ENCODE peak calls at places on chromosomes 6 and 20, in eight cellular contexts. One of them, this sample, is unnamed.

GRCh38 chr6:117237561-117237960 is 27.8 kb upstream of the VGLL2 start:
- DNase-seq in stimulated activated CD8-positive, alpha-beta memory T cell treated with anti-CD3 and anti-CD28 coated beads, Interleukin-7, amount 100 ng/mL, for 4 hours: no peak
- DNase-seq in T47D: no peak
- DNase-seq in heart right ventricle: no peak
- DNase-seq in progenitor cell of endocrine pancreas: no peak
- DNase-seq in NCI-H1417: no peak
- DNase-seq in caudate nucleus: no peak
- DNase-seq in left ventricle myocardium superior: no peak
- DNase-seq in this sample: no peak

GRCh38 chr6:105795913-105796517 is 290.1 kb upstream of the PRDM1 start:
- DNase-seq in stimulated activated CD8-positive, alpha-beta memory T cell treated with anti-CD3 and anti-CD28 coated beads, Interleukin-7, amount 100 ng/mL, for 4 hours: no peak
- DNase-seq in T47D: no peak
- DNase-seq in heart right ventricle: no peak
- DNase-seq in progenitor cell of endocrine pancreas: no peak
- DNase-seq in NCI-H1417: no peak
- DNase-seq in caudate nucleus: no peak
- DNase-seq in left ventricle myocardium superior: no peak
- DNase-seq in this sample: no peak

GRCh38 chr20:43954704-43955243 is 40.1 kb downstream of the TOX2 start:
- DNase-seq in stimulated activated CD8-positive, alpha-beta memory T cell treated with anti-CD3 and anti-CD28 coated beads, Interleukin-7, amount 100 ng/mL, for 4 hours: no peak
- DNase-seq in T47D: no peak
- DNase-seq in heart right ventricle: no peak
- DNase-seq in progenitor cell of endocrine pancreas: no peak
- DNase-seq in NCI-H1417: no peak
- DNase-seq in caudate nucleus: no peak
- DNase-seq in left ventricle myocardium superior: no peak
- DNase-seq in this sample: no peak

GRCh38 chr20:42179768-42180167 is 561.6 kb upstream of the CHD6 start:
- DNase-seq in stimulated activated CD8-positive, alpha-beta memory T cell treated with anti-CD3 and anti-CD28 coated beads, Interleukin-7, amount 100 ng/mL, for 4 hours: no peak
- DNase-seq in T47D: no peak
- DNase-seq in heart right ventricle: no peak
- DNase-seq in progenitor cell of endocrine pancreas: no peak
- DNase-seq in NCI-H1417: no peak
- DNase-seq in caudate nucleus: no peak
- DNase-seq in left ventricle myocardium superior: no peak
- DNase-seq in this sample: no peak

GRCh38 chr20:36391456-36391855 is 85.3 kb downstream of the DLGAP4 start:
- DNase-seq in stimulated activated CD8-positive, alpha-beta memory T cell treated with anti-CD3 and anti-CD28 coated beads, Interleukin-7, amount 100 ng/mL, for 4 hours: no peak
- DNase-seq in T47D: no peak
- DNase-seq in heart right ventricle: no peak
- DNase-seq in progenitor cell of endocrine pancreas: no peak
- DNase-seq in NCI-H1417: no peak
- DNase-seq in caudate nucleus: peak; percentile 28
- DNase-seq in left ventricle myocardium superior: no peak
- DNase-seq in this sample: no peak

GRCh38 chr6:30836957-30837356 is 47.4 kb upstream of the DDR1 start:
- DNase-seq in stimulated activated CD8-positive, alpha-beta memory T cell treated with anti-CD3 and anti-CD28 coated beads, Interleukin-7, amount 100 ng/mL, for 4 hours: no peak
- DNase-seq in T47D: no peak
- DNase-seq in heart right ventricle: no peak
- DNase-seq in progenitor cell of endocrine pancreas: no peak
- DNase-seq in NCI-H1417: no peak
- DNase-seq in caudate nucleus: no peak
- DNase-seq in left ventricle myocardium superior: no peak
- DNase-seq in this sample: no peak

GRCh38 chr20:62576815-62577214 is 65.5 kb upstream of the SLCO4A1 start:
- DNase-seq in stimulated activated CD8-positive, alpha-beta memory T cell treated with anti-CD3 and anti-CD28 coated beads, Interleukin-7, amount 100 ng/mL, for 4 hours: no peak
- DNase-seq in T47D: peak; percentile 74
- DNase-seq in heart right ventricle: no peak
- DNase-seq in progenitor cell of endocrine pancreas: peak; percentile 54
- DNase-seq in NCI-H1417: no peak
- DNase-seq in caudate nucleus: no peak
- DNase-seq in left ventricle myocardium superior: peak; percentile 53
- DNase-seq in this sample: no peak

GRCh38 chr20:10508060-10508459 is 73.0 kb downstream of the SLX4IP start:
- DNase-seq in stimulated activated CD8-positive, alpha-beta memory T cell treated with anti-CD3 and anti-CD28 coated beads, Interleukin-7, amount 100 ng/mL, for 4 hours: no peak
- DNase-seq in T47D: no peak
- DNase-seq in heart right ventricle: no peak
- DNase-seq in progenitor cell of endocrine pancreas: no peak
- DNase-seq in NCI-H1417: no peak
- DNase-seq in caudate nucleus: no peak
- DNase-seq in left ventricle myocardium superior: no peak
- DNase-seq in this sample: no peak

GRCh38 chr20:37305839-37306238 is 16.4 kb downstream of the MANBAL start:
- DNase-seq in stimulated activated CD8-positive, alpha-beta memory T cell treated with anti-CD3 and anti-CD28 coated beads, Interleukin-7, amount 100 ng/mL, for 4 hours: no peak
- DNase-seq in T47D: no peak
- DNase-seq in heart right ventricle: no peak
- DNase-seq in progenitor cell of endocrine pancreas: no peak
- DNase-seq in NCI-H1417: no peak
- DNase-seq in caudate nucleus: no peak
- DNase-seq in left ventricle myocardium superior: no peak
- DNase-seq in this sample: no peak

GRCh38 chr6:145891126-145891525 is 73.0 kb downstream of the SHPRH start:
- DNase-seq in stimulated activated CD8-positive, alpha-beta memory T cell treated with anti-CD3 and anti-CD28 coated beads, Interleukin-7, amount 100 ng/mL, for 4 hours: no peak
- DNase-seq in T47D: no peak
- DNase-seq in heart right ventricle: no peak
- DNase-seq in progenitor cell of endocrine pancreas: no peak
- DNase-seq in NCI-H1417: no peak
- DNase-seq in caudate nucleus: no peak
- DNase-seq in left ventricle myocardium superior: no peak
- DNase-seq in this sample: no peak

GRCh38 chr6:109460161-109460830 is 4.7 kb upstream of the MICAL1 start:
- DNase-seq in stimulated activated CD8-positive, alpha-beta memory T cell treated with anti-CD3 and anti-CD28 coated beads, Interleukin-7, amount 100 ng/mL, for 4 hours: no peak
- DNase-seq in T47D: no peak
- DNase-seq in heart right ventricle: no peak
- DNase-seq in progenitor cell of endocrine pancreas: no peak
- DNase-seq in NCI-H1417: no peak
- DNase-seq in caudate nucleus: no peak
- DNase-seq in left ventricle myocardium superior: no peak
- DNase-seq in this sample: no peak

GRCh38 chr6:143949962-143950361 is 58.1 kb downstream of the PLAGL1 start:
- DNase-seq in stimulated activated CD8-positive, alpha-beta memory T cell treated with anti-CD3 and anti-CD28 coated beads, Interleukin-7, amount 100 ng/mL, for 4 hours: no peak
- DNase-seq in T47D: no peak
- DNase-seq in heart right ventricle: no peak
- DNase-seq in progenitor cell of endocrine pancreas: no peak
- DNase-seq in NCI-H1417: no peak
- DNase-seq in caudate nucleus: no peak
- DNase-seq in left ventricle myocardium superior: no peak
- DNase-seq in this sample: no peak

GRCh38 chr20:19750907-19751636 is 7.0 kb upstream of the RIN2 start:
- DNase-seq in stimulated activated CD8-positive, alpha-beta memory T cell treated with anti-CD3 and anti-CD28 coated beads, Interleukin-7, amount 100 ng/mL, for 4 hours: no peak
- DNase-seq in T47D: peak; percentile 16
- DNase-seq in heart right ventricle: no peak
- DNase-seq in progenitor cell of endocrine pancreas: no peak
- DNase-seq in NCI-H1417: no peak
- DNase-seq in caudate nucleus: no peak
- DNase-seq in left ventricle myocardium superior: no peak
- DNase-seq in this sample: no peak

GRCh38 chr6:33315753-33316602 is 1.6 kb downstream of the ZBTB22 start:
- DNase-seq in stimulated activated CD8-positive, alpha-beta memory T cell treated with anti-CD3 and anti-CD28 coated beads, Interleukin-7, amount 100 ng/mL, for 4 hours: no peak
- DNase-seq in T47D: no peak
- DNase-seq in heart right ventricle: no peak
- DNase-seq in progenitor cell of endocrine pancreas: no peak
- DNase-seq in NCI-H1417: no peak
- DNase-seq in caudate nucleus: no peak
- DNase-seq in left ventricle myocardium superior: no peak
- DNase-seq in this sample: no peak

GRCh38 chr6:5403619-5404018 is 142.3 kb downstream of the FARS2 start:
- DNase-seq in stimulated activated CD8-positive, alpha-beta memory T cell treated with anti-CD3 and anti-CD28 coated beads, Interleukin-7, amount 100 ng/mL, for 4 hours: no peak
- DNase-seq in T47D: no peak
- DNase-seq in heart right ventricle: no peak
- DNase-seq in progenitor cell of endocrine pancreas: no peak
- DNase-seq in NCI-H1417: no peak
- DNase-seq in caudate nucleus: no peak
- DNase-seq in left ventricle myocardium superior: no peak
- DNase-seq in this sample: no peak

GRCh38 chr20:59235226-59235625 is 65.2 kb upstream of the EDN3 start:
- DNase-seq in stimulated activated CD8-positive, alpha-beta memory T cell treated with anti-CD3 and anti-CD28 coated beads, Interleukin-7, amount 100 ng/mL, for 4 hours: no peak
- DNase-seq in T47D: no peak
- DNase-seq in heart right ventricle: no peak
- DNase-seq in progenitor cell of endocrine pancreas: no peak
- DNase-seq in NCI-H1417: no peak
- DNase-seq in caudate nucleus: no peak
- DNase-seq in left ventricle myocardium superior: no peak
- DNase-seq in this sample: no peak

This sample was measured in NCI-H345.